ENCODE peak calls at places on chromosomes 1 and 21, in four cellular contexts. One of them, this sample, is unnamed.
A peak's percentile ranks its signal among the peaks of the same experiment; 100 is the strongest.

GRCh38 chr21:34846601-34847112 is 177.9 kb downstream of the CLIC6 start:
- DNase-seq in esophagus muscularis mucosa: no peak
- DNase-seq in left ventricle myocardium inferior: no peak
- DNase-seq in psoas muscle: no peak
- DNase-seq in this sample: no peak

GRCh38 chr1:215710340-215710971 is 143.4 kb downstream of the KCTD3 start:
- DNase-seq in left ventricle myocardium inferior: no peak
- DNase-seq in psoas muscle: no peak
- DNase-seq in esophagus muscularis mucosa: no peak
- DNase-seq in this sample: peak; percentile 46

GRCh38 chr1:51861669-51862068 is 16.9 kb downstream of the NRDC start:
- DNase-seq in left ventricle myocardium inferior: no peak
- DNase-seq in psoas muscle: no peak
- DNase-seq in esophagus muscularis mucosa: no peak
- DNase-seq in this sample: no peak

GRCh38 chr1:39990428-39990827 is 35.5 kb downstream of the MFSD2A start:
- DNase-seq in left ventricle myocardium inferior: no peak
- DNase-seq in esophagus muscularis mucosa: no peak
- DNase-seq in psoas muscle: no peak
- DNase-seq in this sample: no peak

GRCh38 chr1:156677616-156678596 is 699 bp upstream of the NES start:
- DNase-seq in esophagus muscularis mucosa: no peak
- DNase-seq in left ventricle myocardium inferior: peak; percentile 74
- DNase-seq in psoas muscle: peak; percentile 78
- DNase-seq in this sample: peak; percentile 73

GRCh38 chr1:163084330-163084729 is 15.2 kb downstream of the RGS4 start:
- DNase-seq in psoas muscle: no peak
- DNase-seq in esophagus muscularis mucosa: no peak
- DNase-seq in left ventricle myocardium inferior: no peak
- DNase-seq in this sample: no peak

GRCh38 chr1:11013160-11013531 is 692 bp downstream of the TARDBP start:
- DNase-seq in left ventricle myocardium inferior: no peak
- DNase-seq in psoas muscle: no peak
- DNase-seq in esophagus muscularis mucosa: no peak
- DNase-seq in this sample: no peak

GRCh38 chr1:154791292-154792278 is 78.5 kb downstream of the KCNN3 start:
- DNase-seq in esophagus muscularis mucosa: no peak
- DNase-seq in psoas muscle: peak; percentile 34
- DNase-seq in left ventricle myocardium inferior: no peak
- DNase-seq in this sample: peak; percentile 87

GRCh38 chr1:246107516-246108277 is 399.4 kb downstream of the SMYD3 start:
- DNase-seq in psoas muscle: no peak
- DNase-seq in esophagus muscularis mucosa: no peak
- DNase-seq in left ventricle myocardium inferior: no peak
- DNase-seq in this sample: no peak

GRCh38 chr1:9449106-9449627 is 90.1 kb upstream of the SLC25A33 start:
- DNase-seq in left ventricle myocardium inferior: peak; percentile 37
- DNase-seq in psoas muscle: peak; percentile 39
- DNase-seq in esophagus muscularis mucosa: no peak
- DNase-seq in this sample: no peak

GRCh38 chr1:89673251-89673650 is 40.3 kb downstream of the LRRC8C start:
- DNase-seq in esophagus muscularis mucosa: no peak
- DNase-seq in left ventricle myocardium inferior: no peak
- DNase-seq in psoas muscle: no peak
- DNase-seq in this sample: no peak

GRCh38 chr1:218349365-218350021 is 4.4 kb downstream of the TGFB2 start:
- DNase-seq in left ventricle myocardium inferior: no peak
- DNase-seq in psoas muscle: no peak
- DNase-seq in esophagus muscularis mucosa: no peak
- DNase-seq in this sample: no peak

GRCh38 chr1:56304975-56305374 is 274.4 kb downstream of the PLPP3 start:
- DNase-seq in psoas muscle: no peak
- DNase-seq in esophagus muscularis mucosa: no peak
- DNase-seq in left ventricle myocardium inferior: no peak
- DNase-seq in this sample: no peak

GRCh38 chr1:236576004-236576403 is 28.3 kb downstream of the HEATR1 start:
- DNase-seq in left ventricle myocardium inferior: no peak
- DNase-seq in esophagus muscularis mucosa: no peak
- DNase-seq in psoas muscle: no peak
- DNase-seq in this sample: no peak

GRCh38 chr21:41091561-41091960 is 76.4 kb upstream of the BACE2 start:
- DNase-seq in esophagus muscularis mucosa: no peak
- DNase-seq in psoas muscle: no peak
- DNase-seq in left ventricle myocardium inferior: no peak
- DNase-seq in this sample: no peak

GRCh38 chr1:41803656-41804055 is 115.1 kb downstream of the HIVEP3 start:
- DNase-seq in left ventricle myocardium inferior: no peak
- DNase-seq in esophagus muscularis mucosa: no peak
- DNase-seq in psoas muscle: no peak
- DNase-seq in this sample: no peak

GRCh38 chr1:44501022-44501910 is 96.2 kb downstream of the RNF220 start:
- DNase-seq in psoas muscle: no peak
- DNase-seq in left ventricle myocardium inferior: no peak
- DNase-seq in esophagus muscularis mucosa: no peak
- DNase-seq in this sample: no peak

GRCh38 chr1:18642278-18643095 is 11.8 kb downstream of the PAX7 start:
- DNase-seq in psoas muscle: no peak
- DNase-seq in left ventricle myocardium inferior: no peak
- DNase-seq in esophagus muscularis mucosa: no peak
- DNase-seq in this sample: no peak

GRCh38 chr1:6108937-6109636 is 63.4 kb downstream of the KCNAB2 start:
- DNase-seq in esophagus muscularis mucosa: no peak
- DNase-seq in left ventricle myocardium inferior: no peak
- DNase-seq in psoas muscle: peak; percentile 15
- DNase-seq in this sample: peak; percentile 80
- TF ChIP-seq CTCF in esophagus muscularis mucosa: peak; percentile 25
- TF ChIP-seq CTCF in left ventricle myocardium inferior: peak; percentile 52
- TF ChIP-seq CTCF in psoas muscle: no peak
- TF ChIP-seq CTCF in this sample: peak; percentile 48

GRCh38 chr1:19644422-19644760 is 280 bp downstream of the NBL1 start:
- DNase-seq in left ventricle myocardium inferior: no peak
- DNase-seq in psoas muscle: no peak
- DNase-seq in esophagus muscularis mucosa: no peak
- DNase-seq in this sample: peak; percentile 67

GRCh38 chr1:19644761-19645543 is 841 bp downstream of the NBL1 start:
- DNase-seq in psoas muscle: peak; percentile 36
- DNase-seq in esophagus muscularis mucosa: no peak
- DNase-seq in left ventricle myocardium inferior: peak; percentile 48
- DNase-seq in this sample: peak; percentile 74

GRCh38 chr1:19643602-19644419 is at the start of gene NBL1:
- DNase-seq in psoas muscle: peak; percentile 75
- DNase-seq in esophagus muscularis mucosa: no peak
- DNase-seq in left ventricle myocardium inferior: peak; percentile 84
- DNase-seq in this sample: peak; percentile 83

GRCh38 chr1:19640363-19641316 is 3.5 kb upstream of the NBL1 start:
- DNase-seq in left ventricle myocardium inferior: no peak
- DNase-seq in psoas muscle: no peak
- DNase-seq in esophagus muscularis mucosa: no peak
- DNase-seq in this sample: no peak

DNA sequence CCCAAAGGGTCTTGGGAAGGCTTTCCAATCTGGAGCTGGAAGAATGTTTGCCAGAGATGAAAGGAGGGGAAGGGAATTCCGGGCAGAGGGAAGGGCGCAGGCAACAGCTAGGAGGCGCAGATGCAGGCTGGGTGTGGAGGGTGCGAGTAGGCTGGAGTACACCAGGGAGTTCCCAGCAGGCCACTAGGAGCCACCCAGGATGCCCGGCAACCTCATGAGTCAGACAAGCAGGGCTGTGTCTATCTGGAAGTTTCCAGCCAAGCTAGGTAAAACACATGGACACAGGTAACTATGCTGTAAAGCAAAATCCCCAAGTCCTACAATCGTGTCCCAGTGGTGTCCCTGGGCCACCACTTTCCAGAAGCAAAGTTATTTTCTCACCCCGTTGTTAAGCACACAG is 998 bp upstream of the NBL1 start:
- DNase-seq in esophagus muscularis mucosa: no peak
- DNase-seq in psoas muscle: no peak
- DNase-seq in left ventricle myocardium inferior: no peak
- DNase-seq in this sample: no peak
- TF ChIP-seq CTCF in esophagus muscularis mucosa: no peak
- TF ChIP-seq CTCF in psoas muscle: no peak
- TF ChIP-seq CTCF in left ventricle myocardium inferior: no peak
- TF ChIP-seq CTCF in this sample: no peak

GRCh38 chr1:50735443-50735842 is 224.6 kb downstream of the FAF1 start:
- DNase-seq in left ventricle myocardium inferior: no peak
- DNase-seq in psoas muscle: no peak
- DNase-seq in esophagus muscularis mucosa: no peak
- DNase-seq in this sample: peak; percentile 35
- TF ChIP-seq CTCF in left ventricle myocardium inferior: peak; percentile 50
- TF ChIP-seq CTCF in psoas muscle: peak; percentile 33
- TF ChIP-seq CTCF in esophagus muscularis mucosa: peak; percentile 37
- TF ChIP-seq CTCF in this sample: no peak

DNA sequence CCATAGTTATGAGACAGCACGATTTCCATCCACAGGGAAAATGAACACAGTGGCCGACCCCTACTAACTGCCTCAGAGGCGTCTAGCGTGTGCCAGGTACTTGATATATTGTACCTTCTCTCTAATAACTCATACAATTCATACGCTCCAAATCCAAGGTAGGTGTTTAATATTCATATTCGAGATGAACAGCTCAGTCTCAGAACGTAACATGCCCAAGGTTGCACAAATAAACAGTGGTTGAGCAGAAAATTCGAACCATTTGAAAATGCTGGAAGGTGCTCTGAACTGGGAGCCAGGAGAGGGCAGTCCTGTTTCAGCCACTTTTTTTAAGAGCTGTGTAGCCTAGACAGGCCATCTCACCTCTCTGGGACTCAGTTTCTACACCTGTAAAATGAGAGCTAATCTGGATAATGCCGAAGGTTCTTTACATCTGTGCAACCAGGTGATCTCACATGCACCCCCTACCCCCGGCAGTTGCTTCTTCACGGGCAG is 7.9 kb downstream of the SLC45A3 start:
- DNase-seq in psoas muscle: no peak
- DNase-seq in esophagus muscularis mucosa: no peak
- DNase-seq in left ventricle myocardium inferior: no peak
- DNase-seq in this sample: no peak
- TF ChIP-seq CTCF in psoas muscle: no peak
- TF ChIP-seq CTCF in esophagus muscularis mucosa: no peak
- TF ChIP-seq CTCF in left ventricle myocardium inferior: peak; percentile 13
- TF ChIP-seq CTCF in this sample: no peak

GRCh38 chr1:145826030-145826429 is 2.0 kb downstream of the POLR3C start:
- DNase-seq in esophagus muscularis mucosa: no peak
- DNase-seq in left ventricle myocardium inferior: no peak
- DNase-seq in psoas muscle: no peak
- DNase-seq in this sample: no peak
- TF ChIP-seq CTCF in esophagus muscularis mucosa: no peak
- TF ChIP-seq CTCF in left ventricle myocardium inferior: no peak
- TF ChIP-seq CTCF in psoas muscle: no peak
- TF ChIP-seq CTCF in this sample: no peak

GRCh38 chr1:161378014-161378413 is 10.3 kb upstream of the CFAP126 start:
- DNase-seq in psoas muscle: no peak
- DNase-seq in esophagus muscularis mucosa: no peak
- DNase-seq in left ventricle myocardium inferior: no peak
- DNase-seq in this sample: no peak

GRCh38 chr1:161379071-161379470 is 11.4 kb upstream of the CFAP126 start:
- DNase-seq in left ventricle myocardium inferior: peak; percentile 35
- DNase-seq in esophagus muscularis mucosa: no peak
- DNase-seq in psoas muscle: peak; percentile 34
- DNase-seq in this sample: no peak

GRCh38 chr1:161373442-161373841 is 5.8 kb upstream of the CFAP126 start:
- DNase-seq in esophagus muscularis mucosa: no peak
- DNase-seq in psoas muscle: no peak
- DNase-seq in left ventricle myocardium inferior: no peak
- DNase-seq in this sample: no peak

DNA sequence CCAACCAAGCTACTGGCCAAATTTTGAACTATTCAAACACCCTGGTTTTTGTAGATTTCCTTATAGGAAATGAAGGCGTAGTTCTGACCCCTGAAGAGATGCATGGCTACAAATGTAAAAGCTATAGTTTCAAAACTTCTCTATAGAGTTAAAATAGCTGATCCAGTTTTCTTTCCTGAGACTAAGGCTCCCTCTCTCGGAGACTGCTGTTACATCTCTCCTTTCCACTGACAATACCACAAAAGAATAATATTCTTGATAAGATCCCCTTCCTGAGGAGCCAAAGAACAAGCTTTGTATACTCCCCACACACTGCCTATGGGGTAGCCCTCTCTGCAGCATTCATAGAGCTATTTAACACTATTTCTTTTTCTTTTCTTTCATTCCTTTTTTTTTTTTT is 6.7 kb upstream of the CFAP126 start:
- DNase-seq in psoas muscle: no peak
- DNase-seq in esophagus muscularis mucosa: no peak
- DNase-seq in left ventricle myocardium inferior: no peak
- DNase-seq in this sample: peak; percentile 36
- TF ChIP-seq CTCF in psoas muscle: no peak
- TF ChIP-seq CTCF in esophagus muscularis mucosa: no peak
- TF ChIP-seq CTCF in left ventricle myocardium inferior: no peak
- TF ChIP-seq CTCF in this sample: no peak

GRCh38 chr1:85448358-85448757 is 16.6 kb downstream of the DDAH1 start:
- DNase-seq in psoas muscle: no peak
- DNase-seq in left ventricle myocardium inferior: no peak
- DNase-seq in esophagus muscularis mucosa: no peak
- DNase-seq in this sample: no peak

GRCh38 chr1:85445906-85446305 is 19.1 kb downstream of the DDAH1 start:
- DNase-seq in psoas muscle: no peak
- DNase-seq in left ventricle myocardium inferior: no peak
- DNase-seq in esophagus muscularis mucosa: no peak
- DNase-seq in this sample: no peak

GRCh38 chr1:85440584-85440983 is 24.4 kb downstream of the DDAH1 start:
- DNase-seq in esophagus muscularis mucosa: no peak
- DNase-seq in left ventricle myocardium inferior: no peak
- DNase-seq in psoas muscle: no peak
- DNase-seq in this sample: no peak

GRCh38 chr1:85447000-85447943 is 17.7 kb downstream of the DDAH1 start:
- DNase-seq in esophagus muscularis mucosa: no peak
- DNase-seq in psoas muscle: no peak
- DNase-seq in left ventricle myocardium inferior: no peak
- DNase-seq in this sample: no peak

DNA sequence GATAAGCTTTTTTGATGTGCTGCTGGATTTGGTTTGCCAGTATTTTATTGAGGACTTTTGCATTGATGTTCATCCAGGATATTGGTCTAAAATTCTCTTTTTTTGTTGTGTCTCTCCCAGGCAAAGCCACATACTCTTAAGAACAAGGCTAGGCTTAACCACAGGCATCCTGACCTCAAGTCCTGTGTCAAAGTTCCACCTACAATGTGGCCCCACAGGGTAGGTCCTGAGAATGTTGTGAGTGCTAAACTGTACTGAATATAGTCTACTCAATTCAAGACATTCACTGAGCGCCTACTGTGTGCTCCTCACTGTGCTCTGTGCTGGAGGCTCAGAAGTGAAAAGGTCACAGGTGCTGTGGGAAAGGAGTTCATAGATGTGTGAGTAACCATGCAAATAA is 20.6 kb downstream of the DDAH1 start:
- DNase-seq in left ventricle myocardium inferior: no peak
- DNase-seq in esophagus muscularis mucosa: no peak
- DNase-seq in psoas muscle: no peak
- DNase-seq in this sample: no peak
- TF ChIP-seq CTCF in left ventricle myocardium inferior: no peak
- TF ChIP-seq CTCF in esophagus muscularis mucosa: no peak
- TF ChIP-seq CTCF in psoas muscle: no peak
- TF ChIP-seq CTCF in this sample: no peak

This sample was measured in GM13976.